ENCODE peak calls at places on chromosomes 7 and 10, in four cellular contexts. A is right cardiac atrium, T is endothelial cell of umbilical vein, F is MM.1S. V is an unnamed sample.

GRCh38 chr7:128697301-128697905 is 25.3 kb downstream of the GARIN1A start:
- DNase-seq in F (no peak), T (peak; percentile 14), A (peak; percentile 63), V (peak; percentile 18)

GRCh38 chr7:132650498-132650897 is 74.2 kb upstream of the PLXNA4 start:
- DNase-seq in A (no peak), F (no peak), T (no peak), V (no peak)

GRCh38 chr10:95873139-95873538 is 34.6 kb upstream of the CC2D2B start:
- DNase-seq in T (no peak), F (no peak), A (no peak), V (no peak)

GRCh38 chr10:34016541-34016940 is 682.1 kb upstream of the NRP1 start:
- DNase-seq in F (no peak), A (no peak), T (no peak), V (no peak)

GRCh38 chr10:15624405-15625191 is 95.1 kb downstream of the ITGA8 start:
- DNase-seq in T (no peak), A (no peak), F (no peak), V (no peak)

GRCh38 chr7:73717991-73718405 is 1.5 kb downstream of the STX1A start:
- DNase-seq in A (no peak), F (no peak), T (peak; percentile 97), V (peak; percentile 49)

GRCh38 chr10:132856869-132857524 is 71.0 kb upstream of the NKX6-2 start:
- DNase-seq in T (no peak), F (no peak), A (no peak), V (no peak)

GRCh38 chr10:98694863-98695262 is 248.1 kb upstream of the HPS1 start:
- DNase-seq in T (no peak), F (no peak), A (no peak), V (no peak)

GRCh38 chr7:35694161-35694783 is 663 bp downstream of the HERPUD2 start:
- DNase-seq in A (no peak), T (no peak), F (no peak), V (peak; percentile 28)

GRCh38 chr10:21495002-21495685 is 30.3 kb downstream of the SKIDA1 start:
- DNase-seq in A (peak; percentile 31), T (peak; percentile 41), F (no peak), V (no peak)

DNA sequence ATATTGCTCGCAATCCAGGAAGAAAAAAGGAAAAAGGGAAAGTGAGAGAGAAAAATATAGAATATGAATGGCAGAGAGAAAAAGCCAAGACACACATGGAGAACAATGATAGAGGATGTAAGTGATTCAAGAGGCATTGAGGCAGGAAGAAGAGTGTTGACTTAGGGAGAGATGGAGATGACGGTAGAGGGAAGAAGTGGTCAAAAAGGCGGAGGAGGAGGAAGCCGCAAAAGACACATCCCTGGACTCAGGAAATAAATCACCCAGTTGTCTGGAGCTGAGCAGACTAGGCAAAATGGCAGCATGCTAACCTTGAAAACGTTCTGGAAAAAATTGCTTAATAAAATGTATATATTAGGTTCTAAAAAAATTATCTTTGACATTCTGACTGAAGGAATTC is 17.7 kb upstream of the GPR37 start:
- DNase-seq in T (peak; percentile 60), A (no peak), F (no peak), V (no peak)
- H3K27ac ChIP-seq in T (peak overlapping the region; percentile 62), A (no peak overlapping the region), F (no peak overlapping the region), V (no peak overlapping the region)

DNA sequence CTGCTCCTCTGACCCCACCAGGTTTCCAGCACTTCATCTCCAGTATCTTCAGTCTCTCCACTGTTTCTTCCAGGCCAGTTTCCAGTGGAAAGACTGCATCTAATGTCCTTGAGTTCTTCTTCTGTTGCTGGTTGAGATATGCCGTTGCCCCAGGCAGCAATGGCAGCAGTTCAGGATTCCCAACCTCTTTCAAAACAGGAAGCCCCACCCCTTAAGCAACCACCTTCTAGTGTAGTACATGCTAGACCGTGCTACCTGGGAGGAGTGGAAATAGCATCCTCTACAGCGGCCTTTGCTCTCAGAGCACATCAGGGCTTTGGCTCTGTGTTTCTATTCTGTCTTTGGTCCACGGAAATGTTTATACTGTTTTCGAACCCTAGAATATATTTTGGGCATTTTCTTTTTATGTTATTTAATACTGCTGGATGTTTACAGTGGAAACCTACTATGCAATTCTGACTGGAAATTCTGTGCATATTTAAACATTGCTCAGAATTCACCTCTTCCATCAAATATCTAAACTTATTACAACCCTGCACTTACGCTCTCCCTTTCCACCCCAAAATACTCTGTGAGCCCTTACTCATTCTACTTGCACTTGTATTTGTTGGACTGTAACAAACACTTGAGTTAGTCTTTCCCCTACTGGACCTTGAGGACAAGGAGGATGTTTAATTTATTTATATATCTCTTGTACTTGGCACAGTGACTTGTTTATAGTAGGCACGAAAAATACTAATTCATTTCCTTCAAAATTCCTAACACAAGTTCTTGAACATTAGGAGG is 8.5 kb upstream of the BPGM start:
- DNase-seq in F (no peak), A (no peak), T (no peak), V (no peak)
- H3K4me3 ChIP-seq in F (no peak overlapping the region), A (no peak overlapping the region), T (no peak overlapping the region), V (no peak overlapping the region)

DNA sequence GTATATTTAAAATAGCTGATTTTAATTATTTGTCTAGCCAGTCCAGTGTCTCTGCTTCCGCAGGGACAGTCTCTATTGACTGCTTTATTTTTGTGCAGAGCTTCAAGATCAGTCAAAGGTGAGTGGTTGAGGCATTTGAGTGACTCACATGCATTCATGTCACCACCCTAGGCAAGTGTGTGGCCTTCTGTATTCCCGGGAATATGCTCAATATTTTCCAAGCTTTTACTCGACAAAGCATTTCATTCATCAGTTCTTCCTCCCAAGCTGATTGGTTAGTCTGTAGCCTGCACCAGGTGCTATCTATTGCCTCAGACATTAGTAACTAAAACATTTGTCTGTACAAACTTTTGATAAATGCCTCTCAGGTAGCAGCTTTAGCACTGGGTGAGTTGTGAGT is 471.5 kb upstream of the NRG3 start:
- DNase-seq in A (no peak), F (no peak), T (no peak), V (no peak)
- H3K9me3 ChIP-seq in A (no peaks in the 10 kb centered on the region), F (no peaks in the 10 kb centered on the region), T (no peaks in the 10 kb centered on the region), V (no peaks in the 10 kb centered on the region)

GRCh38 chr7:134420509-134421125 is 38.3 kb downstream of the AKR1B1 start:
- DNase-seq in A (no peak), F (peak; percentile 66), T (peak; percentile 62), V (peak; percentile 87)
- H3K27ac ChIP-seq in A (no peak overlapping the region), F (no peak overlapping the region), T (no peak overlapping the region), V (no peak overlapping the region)

GRCh38 chr10:97498076-97498840 is at the start of gene MMS19:
- DNase-seq in A (peak; percentile 100), T (peak; percentile 99), F (peak; percentile 97), V (peak; percentile 98)

GRCh38 chr10:97499561-97500296 is 1.0 kb downstream of the UBTD1 start:
- DNase-seq in F (no peak), T (peak; percentile 57), A (peak; percentile 86), V (peak; percentile 25)

GRCh38 chr10:97497572-97498075 is 598 bp downstream of the MMS19 start:
- DNase-seq in F (peak; percentile 82), T (peak; percentile 74), A (peak; percentile 84), V (peak; percentile 76)

GRCh38 chr10:97500297-97500575 is 1.5 kb downstream of the UBTD1 start:
- DNase-seq in T (peak; percentile 72), F (no peak), A (no peak), V (no peak)

DNA sequence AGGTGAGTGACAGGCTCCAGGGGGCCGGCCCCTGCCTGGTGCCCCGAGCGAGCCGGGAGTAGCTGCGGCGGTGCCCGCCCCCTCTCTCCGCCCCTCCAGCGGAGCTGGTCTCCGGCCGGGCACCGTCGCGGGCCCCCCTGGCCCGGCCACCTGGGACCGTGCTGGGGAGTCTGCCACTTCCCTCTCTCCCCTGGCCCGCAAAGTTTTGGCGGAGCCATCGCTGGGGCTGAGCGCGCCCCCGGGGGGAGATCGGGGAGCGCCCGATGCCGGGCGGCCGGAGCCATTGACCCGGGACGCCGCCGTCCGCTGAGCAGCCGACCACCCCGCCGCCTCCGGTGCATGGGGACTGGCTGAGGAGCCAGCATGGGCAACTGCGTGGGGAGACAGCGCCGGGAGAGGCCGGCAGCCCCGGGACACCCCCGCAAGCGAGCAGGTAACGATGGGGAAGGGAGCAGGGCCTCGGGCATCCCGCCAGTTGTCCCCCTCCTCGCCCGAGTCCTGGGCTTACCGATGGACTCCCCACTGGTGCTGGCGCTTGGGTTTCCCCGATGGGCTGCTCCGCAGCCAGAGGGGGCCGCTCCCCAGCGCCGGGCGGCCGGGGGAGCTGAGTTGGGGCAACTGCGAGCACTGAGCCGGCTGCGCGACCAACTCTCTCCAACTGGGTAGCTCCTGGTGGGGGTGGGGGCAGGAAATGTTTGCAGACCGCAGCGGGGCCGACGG is at the start of gene UBTD1:
- DNase-seq in F (peak; percentile 11), A (peak; percentile 51), T (peak; percentile 66), V (no peak)
- H3K4me3 ChIP-seq in F (peak within 1 kb of the TSS; percentile 100), A (peak within 1 kb of the TSS; percentile 53), T (peak within 1 kb of the TSS; percentile 93), V (peak within 1 kb of the TSS; percentile 62)

V was measured in small intestine.